ENCODE peak calls at places on chromosomes 1 and 21, in five cellular contexts. One of them, this sample, is unnamed.

GRCh38 chr1:89396902-89397301 is 33.0 kb downstream of the GBP6 start:
- DNase-seq in neuronal stem cell: no peak
- DNase-seq in trophoblast cell: no peak
- DNase-seq in H1: no peak
- DNase-seq in mesenchymal stem cell: no peak
- DNase-seq in this sample: no peak

GRCh38 chr1:168509875-168510594 is 33.8 kb downstream of the XCL2 start:
- DNase-seq in neuronal stem cell: no peak
- DNase-seq in trophoblast cell: no peak
- DNase-seq in H1: no peak
- DNase-seq in mesenchymal stem cell: no peak
- DNase-seq in this sample: no peak

GRCh38 chr1:60972841-60973364 is 109.5 kb upstream of the NFIA start:
- DNase-seq in neuronal stem cell: no peak
- DNase-seq in trophoblast cell: no peak
- DNase-seq in H1: no peak
- DNase-seq in mesenchymal stem cell: peak; percentile 40
- DNase-seq in this sample: no peak

GRCh38 chr1:51719146-51719545 is 102.3 kb downstream of the OSBPL9 start:
- DNase-seq in neuronal stem cell: no peak
- DNase-seq in trophoblast cell: no peak
- DNase-seq in H1: no peak
- DNase-seq in mesenchymal stem cell: no peak
- DNase-seq in this sample: no peak

GRCh38 chr21:43361493-43362296 is 65.2 kb downstream of the SIK1 start:
- DNase-seq in neuronal stem cell: no peak
- DNase-seq in trophoblast cell: no peak
- DNase-seq in H1: no peak
- DNase-seq in mesenchymal stem cell: peak; percentile 35
- DNase-seq in this sample: no peak

GRCh38 chr1:162074548-162074947 is 5.1 kb downstream of the NOS1AP start:
- DNase-seq in neuronal stem cell: no peak
- DNase-seq in trophoblast cell: no peak
- DNase-seq in H1: no peak
- DNase-seq in mesenchymal stem cell: no peak
- DNase-seq in this sample: no peak

GRCh38 chr1:6998267-6998666 is 213.0 kb downstream of the CAMTA1 start:
- DNase-seq in neuronal stem cell: no peak
- DNase-seq in trophoblast cell: no peak
- DNase-seq in H1: peak; percentile 19
- DNase-seq in mesenchymal stem cell: no peak
- DNase-seq in this sample: peak; percentile 86

GRCh38 chr21:36471254-36471723 is 8.6 kb downstream of the CLDN14 start:
- DNase-seq in neuronal stem cell: no peak
- DNase-seq in trophoblast cell: peak; percentile 42
- DNase-seq in H1: no peak
- DNase-seq in mesenchymal stem cell: peak; percentile 26
- DNase-seq in this sample: no peak

GRCh38 chr1:111436726-111437125 is 9.2 kb upstream of the OVGP1 start:
- DNase-seq in neuronal stem cell: no peak
- DNase-seq in trophoblast cell: no peak
- DNase-seq in H1: no peak
- DNase-seq in mesenchymal stem cell: peak; percentile 9
- DNase-seq in this sample: no peak

GRCh38 chr1:32619701-32620485 is 30.5 kb downstream of the ZBTB8OS start:
- DNase-seq in neuronal stem cell: no peak
- DNase-seq in trophoblast cell: no peak
- DNase-seq in H1: no peak
- DNase-seq in mesenchymal stem cell: no peak
- DNase-seq in this sample: no peak

GRCh38 chr1:152110860-152111514 is 4.3 kb downstream of the TCHH start:
- DNase-seq in neuronal stem cell: peak; percentile 20
- DNase-seq in trophoblast cell: peak; percentile 31
- DNase-seq in H1: no peak
- DNase-seq in mesenchymal stem cell: no peak
- DNase-seq in this sample: peak; percentile 70

GRCh38 chr1:18119978-18120377 is 12.4 kb downstream of the IGSF21 start:
- DNase-seq in neuronal stem cell: no peak
- DNase-seq in trophoblast cell: no peak
- DNase-seq in H1: no peak
- DNase-seq in mesenchymal stem cell: no peak
- DNase-seq in this sample: no peak

GRCh38 chr1:9406111-9406510 is 113.4 kb downstream of the SPSB1 start:
- DNase-seq in neuronal stem cell: no peak
- DNase-seq in trophoblast cell: no peak
- DNase-seq in H1: no peak
- DNase-seq in mesenchymal stem cell: no peak
- DNase-seq in this sample: no peak

GRCh38 chr1:88357690-88358089 is 326.4 kb upstream of the PKN2 start:
- DNase-seq in neuronal stem cell: no peak
- DNase-seq in trophoblast cell: no peak
- DNase-seq in H1: no peak
- DNase-seq in mesenchymal stem cell: peak; percentile 5
- DNase-seq in this sample: no peak

GRCh38 chr1:29211086-29212030 is 19.4 kb downstream of the MECR start:
- DNase-seq in neuronal stem cell: no peak
- DNase-seq in trophoblast cell: no peak
- DNase-seq in H1: no peak
- DNase-seq in mesenchymal stem cell: no peak
- DNase-seq in this sample: no peak

GRCh38 chr1:185015598-185015997 is 29.8 kb upstream of the RNF2 start:
- DNase-seq in neuronal stem cell: no peak
- DNase-seq in trophoblast cell: no peak
- DNase-seq in H1: no peak
- DNase-seq in mesenchymal stem cell: peak; percentile 13
- DNase-seq in this sample: no peak

GRCh38 chr1:118973536-118974160 is 14.5 kb downstream of the TBX15 start:
- DNase-seq in neuronal stem cell: no peak
- DNase-seq in trophoblast cell: no peak
- DNase-seq in H1: no peak
- DNase-seq in mesenchymal stem cell: no peak
- DNase-seq in this sample: no peak

GRCh38 chr1:11594222-11594621 is 60.0 kb downstream of the FBXO2 start:
- DNase-seq in neuronal stem cell: peak; percentile 42
- DNase-seq in trophoblast cell: peak; percentile 5
- DNase-seq in H1: peak; percentile 23
- DNase-seq in mesenchymal stem cell: peak; percentile 15
- DNase-seq in this sample: peak; percentile 80

GRCh38 chr1:222975472-222976122 is 160.8 kb downstream of the DISP1 start:
- DNase-seq in neuronal stem cell: no peak
- DNase-seq in trophoblast cell: no peak
- DNase-seq in H1: no peak
- DNase-seq in mesenchymal stem cell: peak; percentile 50
- DNase-seq in this sample: no peak

GRCh38 chr1:11078631-11079030 is 18.8 kb upstream of the SRM start:
- DNase-seq in neuronal stem cell: no peak
- DNase-seq in trophoblast cell: no peak
- DNase-seq in H1: no peak
- DNase-seq in mesenchymal stem cell: no peak
- DNase-seq in this sample: no peak

GRCh38 chr1:7984826-7985225 is 23.3 kb downstream of the PARK7 start:
- DNase-seq in neuronal stem cell: peak; percentile 31
- DNase-seq in trophoblast cell: no peak
- DNase-seq in H1: no peak
- DNase-seq in mesenchymal stem cell: no peak
- DNase-seq in this sample: no peak

GRCh38 chr1:39322431-39322830 is 117.9 kb downstream of the MACF1 start:
- DNase-seq in neuronal stem cell: no peak
- DNase-seq in trophoblast cell: no peak
- DNase-seq in H1: no peak
- DNase-seq in mesenchymal stem cell: no peak
- DNase-seq in this sample: no peak

GRCh38 chr1:247338723-247339270 is 7.1 kb upstream of the ZNF496 start:
- DNase-seq in neuronal stem cell: no peak
- DNase-seq in trophoblast cell: no peak
- DNase-seq in H1: no peak
- DNase-seq in mesenchymal stem cell: no peak
- DNase-seq in this sample: no peak

GRCh38 chr1:222071313-222071886 is 329.5 kb upstream of the DUSP10 start:
- DNase-seq in neuronal stem cell: no peak
- DNase-seq in trophoblast cell: no peak
- DNase-seq in H1: no peak
- DNase-seq in mesenchymal stem cell: no peak
- DNase-seq in this sample: no peak

GRCh38 chr1:159900086-159900680 is at the start of gene CFAP45:
- DNase-seq in neuronal stem cell: peak; percentile 86
- DNase-seq in trophoblast cell: peak; percentile 96
- DNase-seq in H1: no peak
- DNase-seq in mesenchymal stem cell: peak; percentile 93
- DNase-seq in this sample: peak; percentile 97

GRCh38 chr1:26287033-26287711 is 7.3 kb downstream of the SH3BGRL3 start:
- DNase-seq in neuronal stem cell: no peak
- DNase-seq in trophoblast cell: no peak
- DNase-seq in H1: no peak
- DNase-seq in mesenchymal stem cell: peak; percentile 21
- DNase-seq in this sample: peak; percentile 24

GRCh38 chr1:218079820-218080219 is 205.3 kb upstream of the RRP15 start:
- DNase-seq in neuronal stem cell: no peak
- DNase-seq in trophoblast cell: no peak
- DNase-seq in H1: no peak
- DNase-seq in mesenchymal stem cell: no peak
- DNase-seq in this sample: no peak

GRCh38 chr1:87805661-87806376 is 477.1 kb downstream of the LMO4 start:
- DNase-seq in neuronal stem cell: no peak
- DNase-seq in trophoblast cell: no peak
- DNase-seq in H1: no peak
- DNase-seq in mesenchymal stem cell: no peak
- DNase-seq in this sample: no peak

GRCh38 chr1:246591958-246592357 is 25.7 kb downstream of the CNST start:
- DNase-seq in neuronal stem cell: no peak
- DNase-seq in trophoblast cell: no peak
- DNase-seq in H1: no peak
- DNase-seq in mesenchymal stem cell: no peak
- DNase-seq in this sample: no peak

GRCh38 chr1:242140871-242141270 is 142.0 kb upstream of the MAP1LC3C start:
- DNase-seq in neuronal stem cell: no peak
- DNase-seq in trophoblast cell: no peak
- DNase-seq in H1: no peak
- DNase-seq in mesenchymal stem cell: no peak
- DNase-seq in this sample: no peak

DNA sequence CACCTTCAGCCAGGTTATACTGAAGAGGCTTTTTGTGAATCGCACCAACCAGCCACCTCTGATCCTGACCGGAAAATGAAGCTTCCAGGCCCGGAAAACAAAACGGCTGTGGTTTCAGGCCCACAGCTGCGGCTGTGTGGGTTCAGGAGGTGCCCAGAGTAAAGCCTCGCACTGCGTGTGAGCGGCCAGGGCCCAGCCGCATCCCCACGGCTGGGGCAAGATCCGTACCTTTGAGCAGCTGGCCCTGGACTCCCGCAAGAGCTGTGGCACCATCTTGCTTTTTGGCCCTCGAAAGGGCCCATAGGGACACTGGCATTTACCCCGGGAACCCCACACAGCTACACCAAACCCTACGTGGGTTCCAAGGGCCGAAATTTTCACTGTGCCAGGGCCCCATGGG is 63.0 kb downstream of the GLUL start:
- DNase-seq in neuronal stem cell: no peak
- DNase-seq in trophoblast cell: no peak
- DNase-seq in H1: no peak
- DNase-seq in mesenchymal stem cell: no peak
- DNase-seq in this sample: no peak
- H2BK12ac ChIP-seq in neuronal stem cell: no peak overlapping the region
- H2BK12ac ChIP-seq in trophoblast cell: no peak overlapping the region
- H2BK12ac ChIP-seq in H1: no peak overlapping the region
- H2BK12ac ChIP-seq in mesenchymal stem cell: no peak overlapping the region
- H2BK12ac ChIP-seq in this sample: no peak overlapping the region

GRCh38 chr1:74314438-74314837 is 79.3 kb downstream of the TNNI3K start:
- DNase-seq in neuronal stem cell: no peak
- DNase-seq in trophoblast cell: no peak
- DNase-seq in H1: no peak
- DNase-seq in mesenchymal stem cell: no peak
- DNase-seq in this sample: no peak

GRCh38 chr1:74317663-74318062 is 82.5 kb downstream of the TNNI3K start:
- DNase-seq in neuronal stem cell: no peak
- DNase-seq in trophoblast cell: no peak
- DNase-seq in H1: no peak
- DNase-seq in mesenchymal stem cell: no peak
- DNase-seq in this sample: no peak

DNA sequence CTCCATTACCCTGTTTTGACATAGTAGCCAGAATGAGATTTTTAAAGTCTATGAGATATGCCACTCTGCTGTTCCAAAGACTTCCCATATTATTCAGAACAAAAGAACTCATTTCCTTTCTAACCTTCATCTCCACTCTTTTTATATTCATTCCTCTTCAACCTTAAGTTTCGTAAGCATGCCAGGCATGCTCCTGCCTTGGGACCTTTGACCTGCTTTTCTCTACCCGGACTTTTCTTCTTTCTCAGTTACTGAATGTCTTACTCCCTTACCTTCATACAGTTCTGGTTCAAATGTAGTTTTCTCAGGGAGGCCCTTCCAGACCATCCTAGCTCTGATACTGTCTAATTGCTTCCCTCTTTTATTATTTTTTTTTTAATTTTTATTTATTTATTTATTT is 81.1 kb downstream of the TNNI3K start:
- DNase-seq in neuronal stem cell: no peak
- DNase-seq in trophoblast cell: no peak
- DNase-seq in H1: no peak
- DNase-seq in mesenchymal stem cell: no peak
- DNase-seq in this sample: no peak
- H2BK12ac ChIP-seq in neuronal stem cell: no peak overlapping the region
- H2BK12ac ChIP-seq in trophoblast cell: no peak overlapping the region
- H2BK12ac ChIP-seq in H1: no peak overlapping the region
- H2BK12ac ChIP-seq in mesenchymal stem cell: no peak overlapping the region
- H2BK12ac ChIP-seq in this sample: no peak overlapping the region

DNA sequence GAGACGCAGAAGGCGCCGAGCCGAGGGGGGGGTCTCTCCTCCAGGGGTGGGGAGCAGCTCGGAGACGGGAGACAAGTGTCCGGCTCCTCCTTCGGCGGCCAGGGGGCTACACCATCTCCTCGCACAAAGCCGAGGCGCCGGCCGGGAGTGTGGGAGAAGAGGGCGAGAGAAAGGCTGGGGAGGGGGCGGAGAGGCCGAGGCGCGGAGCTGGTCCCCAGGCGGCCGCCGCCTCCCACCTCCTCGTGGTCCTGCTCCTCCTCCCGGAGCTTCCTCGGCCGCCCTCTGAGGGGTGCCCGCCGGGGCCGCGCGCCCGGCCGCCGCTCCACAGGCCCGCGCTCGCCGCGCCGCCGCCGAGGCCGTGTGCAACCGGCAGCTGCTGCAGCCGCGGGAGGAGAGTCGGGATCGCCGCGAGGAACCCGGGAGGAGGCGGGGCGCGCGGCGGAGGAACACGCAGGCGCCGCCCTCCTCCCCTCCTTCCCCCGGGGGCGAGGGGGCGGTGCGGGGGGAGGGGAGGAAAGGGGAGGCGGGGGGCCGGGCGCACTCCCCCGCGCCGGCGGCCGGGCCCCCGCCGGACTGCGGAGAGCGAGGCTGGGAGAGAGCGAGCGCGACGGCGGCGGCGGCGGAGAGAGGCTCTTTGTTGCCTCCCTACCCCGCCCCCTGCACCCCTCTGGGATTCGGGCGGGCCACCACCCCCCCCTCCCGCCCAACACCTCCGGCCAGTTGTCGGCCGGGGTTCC is at the start of gene ENAH:
- DNase-seq in neuronal stem cell: peak; percentile 82
- DNase-seq in trophoblast cell: peak; percentile 47
- DNase-seq in H1: no peak
- DNase-seq in mesenchymal stem cell: peak; percentile 84
- DNase-seq in this sample: peak; percentile 84
- H2BK12ac ChIP-seq in neuronal stem cell: no peak within 1 kb of the TSS
- H2BK12ac ChIP-seq in trophoblast cell: peak within 1 kb of the TSS; percentile 97
- H2BK12ac ChIP-seq in H1: peak within 1 kb of the TSS; percentile 86
- H2BK12ac ChIP-seq in mesenchymal stem cell: peak within 1 kb of the TSS; percentile 82
- H2BK12ac ChIP-seq in this sample: no peak within 1 kb of the TSS

GRCh38 chr1:96715482-96715881 is 6.1 kb upstream of the PTBP2 start:
- DNase-seq in neuronal stem cell: no peak
- DNase-seq in trophoblast cell: no peak
- DNase-seq in H1: no peak
- DNase-seq in mesenchymal stem cell: no peak
- DNase-seq in this sample: peak; percentile 70
- H2BK12ac ChIP-seq in neuronal stem cell: no peak overlapping the region
- H2BK12ac ChIP-seq in trophoblast cell: no peak overlapping the region
- H2BK12ac ChIP-seq in H1: no peak overlapping the region
- H2BK12ac ChIP-seq in mesenchymal stem cell: no peak overlapping the region
- H2BK12ac ChIP-seq in this sample: no peak overlapping the region

This sample was measured in H9.